ENCODE peak calls at places on chromosomes 4 and X, in eight cellular contexts. One of them, this sample, is unnamed. For H3K4me1, the result is how much of the 10 kb centered on the place peaks cover.

GRCh38 chr4:54067163-54067562 is 2.8 kb upstream of the CHIC2 start:
- DNase-seq in spleen: no peak
- DNase-seq in adrenal gland: no peak
- DNase-seq in A549: no peak
- DNase-seq in GM12878: no peak
- DNase-seq in sigmoid colon: peak
- DNase-seq in heart left ventricle: peak
- DNase-seq in body of pancreas: peak
- DNase-seq in this sample: no peak

GRCh38 chr4:113394730-113395530 is 345.5 kb downstream of the ANK2 start:
- DNase-seq in heart left ventricle: peak
- DNase-seq in GM12878: peak
- DNase-seq in sigmoid colon: peak
- DNase-seq in spleen: no peak
- DNase-seq in body of pancreas: peak
- DNase-seq in adrenal gland: peak
- DNase-seq in A549: peak
- DNase-seq in this sample: peak

GRCh38 chrX:40539214-40540142 is 41.3 kb upstream of the ATP6AP2 start:
- DNase-seq in heart left ventricle: peak
- DNase-seq in sigmoid colon: peak
- DNase-seq in spleen: peak
- DNase-seq in GM12878: peak
- DNase-seq in body of pancreas: no peak
- DNase-seq in A549: no peak
- DNase-seq in adrenal gland: peak
- DNase-seq in this sample: peak

GRCh38 chrX:124981420-124981819 is 338.3 kb upstream of the TEX13C start:
- DNase-seq in adrenal gland: no peak
- DNase-seq in sigmoid colon: no peak
- DNase-seq in spleen: no peak
- DNase-seq in heart left ventricle: no peak
- DNase-seq in body of pancreas: no peak
- DNase-seq in GM12878: no peak
- DNase-seq in A549: no peak
- DNase-seq in this sample: no peak

GRCh38 chr4:74032064-74032463 is 6.4 kb downstream of the CXCL3 start:
- DNase-seq in GM12878: no peak
- DNase-seq in body of pancreas: no peak
- DNase-seq in adrenal gland: no peak
- DNase-seq in heart left ventricle: peak
- DNase-seq in spleen: no peak
- DNase-seq in sigmoid colon: no peak
- DNase-seq in A549: no peak
- DNase-seq in this sample: no peak

GRCh38 chrX:39480966-39481365 is 616.8 kb downstream of the BCOR start:
- DNase-seq in heart left ventricle: no peak
- DNase-seq in adrenal gland: no peak
- DNase-seq in A549: no peak
- DNase-seq in spleen: no peak
- DNase-seq in sigmoid colon: no peak
- DNase-seq in GM12878: no peak
- DNase-seq in body of pancreas: no peak
- DNase-seq in this sample: no peak

GRCh38 chr4:17336524-17336941 is 175.4 kb downstream of the QDPR start:
- DNase-seq in sigmoid colon: peak
- DNase-seq in heart left ventricle: peak
- DNase-seq in GM12878: peak
- DNase-seq in A549: no peak
- DNase-seq in adrenal gland: peak
- DNase-seq in spleen: peak
- DNase-seq in body of pancreas: peak
- DNase-seq in this sample: peak

GRCh38 chr4:153248641-153249198 is 44.5 kb downstream of the TRIM2 start:
- DNase-seq in heart left ventricle: peak
- DNase-seq in GM12878: no peak
- DNase-seq in body of pancreas: peak
- DNase-seq in adrenal gland: no peak
- DNase-seq in spleen: peak
- DNase-seq in sigmoid colon: no peak
- DNase-seq in A549: no peak
- DNase-seq in this sample: no peak

GRCh38 chr4:147682755-147683154 is 1.2 kb downstream of the PRMT9 start:
- DNase-seq in sigmoid colon: no peak
- DNase-seq in GM12878: no peak
- DNase-seq in body of pancreas: no peak
- DNase-seq in adrenal gland: no peak
- DNase-seq in heart left ventricle: no peak
- DNase-seq in spleen: no peak
- DNase-seq in A549: no peak
- DNase-seq in this sample: no peak

GRCh38 chr4:140557831-140558435 is 10.8 kb downstream of the UCP1 start:
- DNase-seq in A549: no peak
- DNase-seq in adrenal gland: no peak
- DNase-seq in heart left ventricle: no peak
- DNase-seq in sigmoid colon: no peak
- DNase-seq in body of pancreas: no peak
- DNase-seq in GM12878: no peak
- DNase-seq in spleen: no peak
- DNase-seq in this sample: peak

GRCh38 chr4:168221298-168221697 is 97.3 kb downstream of the DDX60 start:
- DNase-seq in heart left ventricle: no peak
- DNase-seq in A549: no peak
- DNase-seq in adrenal gland: no peak
- DNase-seq in GM12878: no peak
- DNase-seq in spleen: no peak
- DNase-seq in body of pancreas: peak
- DNase-seq in sigmoid colon: no peak
- DNase-seq in this sample: no peak

GRCh38 chrX:13968198-13968597 is 61.5 kb downstream of the GEMIN8 start:
- DNase-seq in sigmoid colon: no peak
- DNase-seq in GM12878: no peak
- DNase-seq in A549: no peak
- DNase-seq in spleen: no peak
- DNase-seq in heart left ventricle: no peak
- DNase-seq in body of pancreas: no peak
- DNase-seq in adrenal gland: no peak
- DNase-seq in this sample: no peak

GRCh38 chrX:9258346-9259104 is 206.3 kb upstream of the TBL1X start:
- DNase-seq in body of pancreas: no peak
- DNase-seq in spleen: no peak
- DNase-seq in adrenal gland: no peak
- DNase-seq in sigmoid colon: no peak
- DNase-seq in A549: no peak
- DNase-seq in GM12878: no peak
- DNase-seq in heart left ventricle: no peak
- DNase-seq in this sample: no peak

GRCh38 chr4:97500423-97500822 is 642.9 kb downstream of the STPG2 start:
- DNase-seq in body of pancreas: no peak
- DNase-seq in spleen: no peak
- DNase-seq in sigmoid colon: no peak
- DNase-seq in adrenal gland: no peak
- DNase-seq in GM12878: peak
- DNase-seq in A549: no peak
- DNase-seq in heart left ventricle: no peak
- DNase-seq in this sample: no peak

GRCh38 chrX:15464704-15465103 is 28.4 kb downstream of the PIR start:
- DNase-seq in A549: no peak
- DNase-seq in GM12878: no peak
- DNase-seq in body of pancreas: no peak
- DNase-seq in heart left ventricle: no peak
- DNase-seq in adrenal gland: no peak
- DNase-seq in spleen: no peak
- DNase-seq in sigmoid colon: no peak
- DNase-seq in this sample: no peak

GRCh38 chr4:92334716-92335350 is 31.1 kb downstream of the GRID2 start:
- DNase-seq in adrenal gland: no peak
- DNase-seq in A549: no peak
- DNase-seq in body of pancreas: peak
- DNase-seq in sigmoid colon: no peak
- DNase-seq in GM12878: no peak
- DNase-seq in heart left ventricle: peak
- DNase-seq in spleen: no peak
- DNase-seq in this sample: peak

GRCh38 chr4:6200922-6201362 is 593 bp upstream of the JAKMIP1 start:
- DNase-seq in adrenal gland: no peak
- DNase-seq in GM12878: no peak
- DNase-seq in body of pancreas: peak
- DNase-seq in sigmoid colon: peak
- DNase-seq in A549: no peak
- DNase-seq in spleen: no peak
- DNase-seq in heart left ventricle: no peak
- DNase-seq in this sample: no peak

GRCh38 chr4:158827475-158828085 is 58.8 kb downstream of the FNIP2 start:
- DNase-seq in spleen: no peak
- DNase-seq in body of pancreas: no peak
- DNase-seq in GM12878: no peak
- DNase-seq in heart left ventricle: no peak
- DNase-seq in sigmoid colon: no peak
- DNase-seq in adrenal gland: no peak
- DNase-seq in A549: no peak
- DNase-seq in this sample: no peak
- H3K4me1 ChIP-seq in spleen: under half
- H3K4me1 ChIP-seq in body of pancreas: half or more
- H3K4me1 ChIP-seq in GM12878: under half
- H3K4me1 ChIP-seq in heart left ventricle: under half
- H3K4me1 ChIP-seq in sigmoid colon: under half
- H3K4me1 ChIP-seq in adrenal gland: under half
- H3K4me1 ChIP-seq in A549: under half
- H3K4me1 ChIP-seq in this sample: half or more

GRCh38 chr4:48827622-48828021 is 3.3 kb upstream of the OCIAD1 start:
- DNase-seq in GM12878: no peak
- DNase-seq in sigmoid colon: no peak
- DNase-seq in spleen: peak
- DNase-seq in heart left ventricle: no peak
- DNase-seq in A549: no peak
- DNase-seq in adrenal gland: no peak
- DNase-seq in body of pancreas: no peak
- DNase-seq in this sample: no peak

GRCh38 chr4:48831532-48832015 is 686 bp downstream of the OCIAD1 start:
- DNase-seq in body of pancreas: no peak
- DNase-seq in A549: no peak
- DNase-seq in sigmoid colon: no peak
- DNase-seq in heart left ventricle: no peak
- DNase-seq in adrenal gland: no peak
- DNase-seq in GM12878: peak
- DNase-seq in spleen: no peak
- DNase-seq in this sample: no peak

GRCh38 chr4:48832571-48832970 is 1.7 kb downstream of the OCIAD1 start:
- DNase-seq in A549: no peak
- DNase-seq in spleen: no peak
- DNase-seq in adrenal gland: no peak
- DNase-seq in sigmoid colon: no peak
- DNase-seq in body of pancreas: no peak
- DNase-seq in GM12878: no peak
- DNase-seq in heart left ventricle: no peak
- DNase-seq in this sample: no peak

GRCh38 chr4:48836658-48837057 is 5.8 kb downstream of the OCIAD1 start:
- DNase-seq in body of pancreas: no peak
- DNase-seq in spleen: no peak
- DNase-seq in adrenal gland: no peak
- DNase-seq in heart left ventricle: no peak
- DNase-seq in sigmoid colon: no peak
- DNase-seq in GM12878: no peak
- DNase-seq in A549: no peak
- DNase-seq in this sample: no peak

GRCh38 chr4:48830706-48831531 is at the start of gene OCIAD1:
- DNase-seq in adrenal gland: peak
- DNase-seq in body of pancreas: peak
- DNase-seq in A549: peak
- DNase-seq in heart left ventricle: peak
- DNase-seq in GM12878: peak
- DNase-seq in spleen: peak
- DNase-seq in sigmoid colon: peak
- DNase-seq in this sample: peak
- TF ChIP-seq POLR2A in adrenal gland: no peak
- TF ChIP-seq POLR2A in body of pancreas: peak
- TF ChIP-seq POLR2A in A549: peak
- TF ChIP-seq POLR2A in heart left ventricle: no peak
- TF ChIP-seq POLR2A in GM12878: peak
- TF ChIP-seq POLR2A in spleen: no peak
- TF ChIP-seq POLR2A in sigmoid colon: no peak
- TF ChIP-seq POLR2A in this sample: no peak

DNA sequence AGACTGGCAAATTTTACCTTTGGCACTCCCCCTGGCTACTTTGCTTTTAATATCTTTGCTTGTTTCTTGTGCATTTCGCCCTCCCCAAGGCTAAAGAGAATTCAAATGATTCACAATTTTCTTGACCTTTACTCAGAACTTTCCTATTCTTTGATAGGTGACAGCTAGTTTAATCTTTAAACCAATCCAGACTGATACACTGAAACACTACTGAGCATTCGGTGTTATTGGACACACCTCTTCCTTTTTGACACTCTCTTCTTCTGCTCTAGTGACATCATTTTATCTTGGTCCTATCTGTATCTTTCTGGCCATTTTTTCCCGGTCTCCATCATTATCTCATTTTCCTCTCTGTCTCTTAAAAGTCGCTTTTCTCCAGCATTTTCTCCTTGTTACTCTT is 103.1 kb downstream of the IL1RAPL2 start:
- DNase-seq in A549: no peak
- DNase-seq in GM12878: no peak
- DNase-seq in spleen: no peak
- DNase-seq in sigmoid colon: no peak
- DNase-seq in body of pancreas: no peak
- DNase-seq in adrenal gland: no peak
- DNase-seq in heart left ventricle: no peak
- DNase-seq in this sample: no peak
- H3K4me1 ChIP-seq in A549: under half
- H3K4me1 ChIP-seq in GM12878: under half
- H3K4me1 ChIP-seq in spleen: under half
- H3K4me1 ChIP-seq in sigmoid colon: under half
- H3K4me1 ChIP-seq in body of pancreas: under half
- H3K4me1 ChIP-seq in adrenal gland: under half
- H3K4me1 ChIP-seq in heart left ventricle: under half
- H3K4me1 ChIP-seq in this sample: under half

GRCh38 chrX:11351375-11352295 is 58.4 kb downstream of the AMELX start:
- DNase-seq in GM12878: no peak
- DNase-seq in body of pancreas: peak
- DNase-seq in adrenal gland: peak
- DNase-seq in sigmoid colon: peak
- DNase-seq in A549: no peak
- DNase-seq in spleen: peak
- DNase-seq in heart left ventricle: peak
- DNase-seq in this sample: peak
- TF ChIP-seq POLR2A in GM12878: no peak
- TF ChIP-seq POLR2A in body of pancreas: no peak
- TF ChIP-seq POLR2A in adrenal gland: no peak
- TF ChIP-seq POLR2A in sigmoid colon: no peak
- TF ChIP-seq POLR2A in A549: no peak
- TF ChIP-seq POLR2A in spleen: no peak
- TF ChIP-seq POLR2A in heart left ventricle: no peak
- TF ChIP-seq POLR2A in this sample: no peak

DNA sequence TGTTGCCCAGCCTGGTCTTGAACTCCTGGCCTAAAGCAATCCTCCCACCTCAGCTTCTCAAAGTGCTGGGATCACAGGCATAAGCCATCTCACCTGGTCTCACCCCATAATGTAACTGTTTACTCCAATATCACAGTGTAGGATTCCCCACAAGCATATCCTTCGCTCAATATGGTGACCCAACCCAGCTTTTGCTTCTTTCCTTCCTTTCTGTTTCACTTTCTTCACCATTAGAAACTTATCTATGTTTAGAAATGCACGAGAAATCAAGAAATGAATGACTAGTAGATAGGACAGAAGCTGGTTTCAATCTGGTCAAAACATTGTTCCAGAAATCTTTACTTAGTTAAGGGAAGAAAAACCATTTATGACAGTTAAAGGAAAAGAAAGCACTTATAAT is 18.9 kb downstream of the TSPAN5 start:
- DNase-seq in body of pancreas: no peak
- DNase-seq in adrenal gland: no peak
- DNase-seq in spleen: no peak
- DNase-seq in GM12878: peak
- DNase-seq in A549: no peak
- DNase-seq in sigmoid colon: no peak
- DNase-seq in heart left ventricle: no peak
- DNase-seq in this sample: no peak
- H3K4me1 ChIP-seq in body of pancreas: under half
- H3K4me1 ChIP-seq in adrenal gland: under half
- H3K4me1 ChIP-seq in spleen: under half
- H3K4me1 ChIP-seq in GM12878: under half
- H3K4me1 ChIP-seq in A549: under half
- H3K4me1 ChIP-seq in sigmoid colon: under half
- H3K4me1 ChIP-seq in heart left ventricle: under half
- H3K4me1 ChIP-seq in this sample: under half

This sample was measured in thyroid gland.